ENCODE peak calls at places on chromosomes 12 and 14, in four cellular contexts. One of them, this sample, is unnamed.

GRCh38 chr12:99020871-99021270 is 375.8 kb downstream of the APAF1 start:
- DNase-seq in GM13976: no peak
- DNase-seq in AG10803: no peak
- DNase-seq in neural crest cell: no peak
- DNase-seq in this sample: no peak

GRCh38 chr14:38208825-38209562 is 1.3 kb downstream of the SSTR1 start:
- DNase-seq in GM13976: peak; percentile 11
- DNase-seq in AG10803: peak; percentile 83
- DNase-seq in neural crest cell: no peak
- DNase-seq in this sample: no peak

GRCh38 chr12:50505945-50506344 is 1.2 kb downstream of the DIP2B start:
- DNase-seq in GM13976: no peak
- DNase-seq in AG10803: no peak
- DNase-seq in neural crest cell: no peak
- DNase-seq in this sample: peak; percentile 34

GRCh38 chr14:31038521-31039166 is 12.5 kb upstream of the STRN3 start:
- DNase-seq in GM13976: no peak
- DNase-seq in AG10803: no peak
- DNase-seq in neural crest cell: no peak
- DNase-seq in this sample: no peak

GRCh38 chr14:76877871-76878270 is 51.7 kb downstream of the LRRC74A start:
- DNase-seq in GM13976: no peak
- DNase-seq in AG10803: no peak
- DNase-seq in neural crest cell: no peak
- DNase-seq in this sample: no peak

GRCh38 chr12:109795023-109795422 is 38.2 kb downstream of the TRPV4 start:
- DNase-seq in GM13976: no peak
- DNase-seq in AG10803: peak; percentile 42
- DNase-seq in neural crest cell: no peak
- DNase-seq in this sample: no peak

GRCh38 chr12:85805654-85806053 is 30.6 kb downstream of the RASSF9 start:
- DNase-seq in GM13976: no peak
- DNase-seq in AG10803: peak; percentile 69
- DNase-seq in neural crest cell: no peak
- DNase-seq in this sample: no peak

GRCh38 chr14:25953532-25954144 is 644.2 kb downstream of the NOVA1 start:
- DNase-seq in GM13976: no peak
- DNase-seq in AG10803: no peak
- DNase-seq in neural crest cell: no peak
- DNase-seq in this sample: no peak

GRCh38 chr14:77063581-77064289 is 34.3 kb upstream of the CIPC start:
- DNase-seq in GM13976: no peak
- DNase-seq in AG10803: no peak
- DNase-seq in neural crest cell: no peak
- DNase-seq in this sample: no peak

GRCh38 chr12:49413010-49413409 is 45.7 kb downstream of the SPATS2 start:
- DNase-seq in GM13976: no peak
- DNase-seq in AG10803: peak; percentile 29
- DNase-seq in neural crest cell: no peak
- DNase-seq in this sample: no peak

GRCh38 chr12:115160290-115161108 is 476.5 kb upstream of the TBX3 start:
- DNase-seq in GM13976: no peak
- DNase-seq in AG10803: no peak
- DNase-seq in neural crest cell: no peak
- DNase-seq in this sample: no peak

GRCh38 chr12:16421806-16422205 is 74.4 kb downstream of the MGST1 start:
- DNase-seq in GM13976: no peak
- DNase-seq in AG10803: peak; percentile 33
- DNase-seq in neural crest cell: no peak
- DNase-seq in this sample: no peak

GRCh38 chr14:31118892-31119291 is 88.7 kb downstream of the HECTD1 start:
- DNase-seq in GM13976: no peak
- DNase-seq in AG10803: peak; percentile 15
- DNase-seq in neural crest cell: no peak
- DNase-seq in this sample: no peak

GRCh38 chr14:75147423-75148071 is 20.7 kb upstream of the NEK9 start:
- DNase-seq in GM13976: no peak
- DNase-seq in AG10803: peak; percentile 88
- DNase-seq in neural crest cell: peak; percentile 40
- DNase-seq in this sample: no peak

GRCh38 chr12:122994781-122995502 is 14.5 kb downstream of the ARL6IP4 start:
- DNase-seq in GM13976: no peak
- DNase-seq in AG10803: no peak
- DNase-seq in neural crest cell: no peak
- DNase-seq in this sample: no peak

GRCh38 chr12:94207467-94208432 is 59.4 kb downstream of the PLXNC1 start:
- DNase-seq in GM13976: peak; percentile 73
- DNase-seq in AG10803: no peak
- DNase-seq in neural crest cell: no peak
- DNase-seq in this sample: peak; percentile 81

GRCh38 chr12:130951636-130952035 is 2.1 kb upstream of the ADGRD1 start:
- DNase-seq in GM13976: no peak
- DNase-seq in AG10803: no peak
- DNase-seq in neural crest cell: no peak
- DNase-seq in this sample: no peak

GRCh38 chr14:31128601-31129526 is 78.7 kb downstream of the HECTD1 start:
- DNase-seq in GM13976: peak; percentile 19
- DNase-seq in AG10803: no peak
- DNase-seq in neural crest cell: no peak
- DNase-seq in this sample: no peak

GRCh38 chr12:85280138-85280983 is at the start of gene ALX1:
- DNase-seq in GM13976: peak; percentile 36
- DNase-seq in AG10803: peak; percentile 6
- DNase-seq in neural crest cell: peak; percentile 67
- DNase-seq in this sample: no peak

GRCh38 chr12:53500119-53500775 is 836 bp upstream of the TARBP2 start:
- DNase-seq in GM13976: no peak
- DNase-seq in AG10803: peak; percentile 86
- DNase-seq in neural crest cell: no peak
- DNase-seq in this sample: no peak

GRCh38 chr12:26791328-26791791 is 41.6 kb downstream of the ITPR2 start:
- DNase-seq in GM13976: no peak
- DNase-seq in AG10803: peak; percentile 77
- DNase-seq in neural crest cell: no peak
- DNase-seq in this sample: no peak

GRCh38 chr12:50415899-50416479 is 15.3 kb downstream of the LARP4 start:
- DNase-seq in GM13976: no peak
- DNase-seq in AG10803: no peak
- DNase-seq in neural crest cell: no peak
- DNase-seq in this sample: no peak

GRCh38 chr14:101465795-101466448 is 95.4 kb upstream of the DIO3 start:
- DNase-seq in GM13976: no peak
- DNase-seq in AG10803: no peak
- DNase-seq in neural crest cell: no peak
- DNase-seq in this sample: no peak

GRCh38 chr12:77493311-77493710 is 337.4 kb upstream of the NAV3 start:
- DNase-seq in GM13976: no peak
- DNase-seq in AG10803: peak; percentile 19
- DNase-seq in neural crest cell: no peak
- DNase-seq in this sample: no peak

GRCh38 chr12:48177985-48178384 is 5.5 kb upstream of the CCDC184 start:
- DNase-seq in GM13976: no peak
- DNase-seq in AG10803: no peak
- DNase-seq in neural crest cell: no peak
- DNase-seq in this sample: no peak

GRCh38 chr12:107339932-107340331 is 246.6 kb upstream of the CRY1 start:
- DNase-seq in GM13976: no peak
- DNase-seq in AG10803: no peak
- DNase-seq in neural crest cell: no peak
- DNase-seq in this sample: no peak

GRCh38 chr14:102907980-102908730 is 14.3 kb upstream of the AMN start:
- DNase-seq in GM13976: no peak
- DNase-seq in AG10803: no peak
- DNase-seq in neural crest cell: no peak
- DNase-seq in this sample: peak; percentile 27

GRCh38 chr12:121653999-121654398 is 15.5 kb downstream of the MORN3 start:
- DNase-seq in GM13976: no peak
- DNase-seq in AG10803: no peak
- DNase-seq in neural crest cell: no peak
- DNase-seq in this sample: no peak

GRCh38 chr12:68915055-68915454 is 17.9 kb downstream of the CPM start:
- DNase-seq in GM13976: no peak
- DNase-seq in AG10803: peak; percentile 95
- DNase-seq in neural crest cell: no peak
- DNase-seq in this sample: no peak

GRCh38 chr12:124709722-124710656 is 142.6 kb upstream of the NCOR2 start:
- DNase-seq in GM13976: no peak
- DNase-seq in AG10803: peak; percentile 94
- DNase-seq in neural crest cell: no peak
- DNase-seq in this sample: no peak
- TF ChIP-seq CTCF in GM13976: no peak
- TF ChIP-seq CTCF in AG10803: peak; percentile 67
- TF ChIP-seq CTCF in neural crest cell: peak; percentile 18
- TF ChIP-seq CTCF in this sample: no peak

DNA sequence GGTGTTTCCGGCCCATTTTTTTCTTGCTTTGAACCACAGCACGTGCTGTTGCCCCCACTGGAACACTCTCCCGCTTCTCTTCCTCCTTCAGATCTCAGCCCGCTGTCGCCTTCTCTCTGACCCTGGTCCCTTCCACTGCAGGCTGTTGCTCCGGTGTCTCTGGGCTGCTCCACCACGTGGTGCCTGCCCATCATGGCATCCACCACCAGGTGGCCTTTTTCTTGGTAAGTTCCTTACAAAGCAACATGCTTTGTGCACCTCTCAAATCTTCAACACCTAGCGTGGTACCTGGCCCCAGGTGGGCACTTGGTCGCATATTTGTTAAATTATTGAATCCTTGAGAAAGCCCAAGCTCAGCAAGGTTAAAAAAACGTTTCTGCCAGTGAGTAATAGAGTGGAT is 19.1 kb downstream of the TUNAR start:
- DNase-seq in GM13976: peak; percentile 53
- DNase-seq in AG10803: no peak
- DNase-seq in neural crest cell: no peak
- DNase-seq in this sample: peak; percentile 47
- TF ChIP-seq CTCF in GM13976: no peak
- TF ChIP-seq CTCF in AG10803: peak; percentile 10
- TF ChIP-seq CTCF in neural crest cell: peak; percentile 53
- TF ChIP-seq CTCF in this sample: peak; percentile 26

GRCh38 chr12:87667378-87667777 is 361.8 kb downstream of the C12orf50 start:
- DNase-seq in GM13976: no peak
- DNase-seq in AG10803: peak; percentile 16
- DNase-seq in neural crest cell: no peak
- DNase-seq in this sample: no peak
- TF ChIP-seq CTCF in GM13976: no peak
- TF ChIP-seq CTCF in AG10803: no peak
- TF ChIP-seq CTCF in neural crest cell: no peak
- TF ChIP-seq CTCF in this sample: peak; percentile 24

GRCh38 chr14:54773171-54774006 is 129.2 kb downstream of the GCH1 start:
- DNase-seq in GM13976: peak; percentile 82
- DNase-seq in AG10803: peak; percentile 99
- DNase-seq in neural crest cell: peak; percentile 57
- DNase-seq in this sample: peak; percentile 84
- TF ChIP-seq CTCF in GM13976: peak; percentile 29
- TF ChIP-seq CTCF in AG10803: peak; percentile 80
- TF ChIP-seq CTCF in neural crest cell: peak; percentile 72
- TF ChIP-seq CTCF in this sample: peak; percentile 46

DNA sequence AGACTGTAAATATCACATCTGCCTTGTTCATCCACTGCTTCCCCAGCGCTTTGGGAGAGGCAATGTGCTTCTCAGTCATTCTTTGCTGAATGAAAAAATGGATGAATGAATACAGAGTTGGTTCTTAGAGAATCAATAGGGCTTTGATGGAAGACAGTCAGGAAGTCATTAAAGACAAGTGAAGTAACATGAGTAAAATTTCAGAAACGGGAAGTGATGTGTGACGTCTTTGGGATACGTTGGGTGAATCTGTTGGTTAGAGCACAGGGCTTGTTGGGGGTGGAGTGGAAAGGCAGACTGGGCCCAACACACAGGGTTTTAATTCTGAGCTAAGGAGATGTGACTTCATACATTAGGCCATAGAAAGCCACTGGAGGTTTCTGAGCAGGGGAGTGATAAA is 39.0 kb upstream of the NRXN3 start:
- DNase-seq in GM13976: no peak
- DNase-seq in AG10803: no peak
- DNase-seq in neural crest cell: no peak
- DNase-seq in this sample: no peak
- TF ChIP-seq CTCF in GM13976: no peak
- TF ChIP-seq CTCF in AG10803: no peak
- TF ChIP-seq CTCF in neural crest cell: no peak
- TF ChIP-seq CTCF in this sample: no peak

DNA sequence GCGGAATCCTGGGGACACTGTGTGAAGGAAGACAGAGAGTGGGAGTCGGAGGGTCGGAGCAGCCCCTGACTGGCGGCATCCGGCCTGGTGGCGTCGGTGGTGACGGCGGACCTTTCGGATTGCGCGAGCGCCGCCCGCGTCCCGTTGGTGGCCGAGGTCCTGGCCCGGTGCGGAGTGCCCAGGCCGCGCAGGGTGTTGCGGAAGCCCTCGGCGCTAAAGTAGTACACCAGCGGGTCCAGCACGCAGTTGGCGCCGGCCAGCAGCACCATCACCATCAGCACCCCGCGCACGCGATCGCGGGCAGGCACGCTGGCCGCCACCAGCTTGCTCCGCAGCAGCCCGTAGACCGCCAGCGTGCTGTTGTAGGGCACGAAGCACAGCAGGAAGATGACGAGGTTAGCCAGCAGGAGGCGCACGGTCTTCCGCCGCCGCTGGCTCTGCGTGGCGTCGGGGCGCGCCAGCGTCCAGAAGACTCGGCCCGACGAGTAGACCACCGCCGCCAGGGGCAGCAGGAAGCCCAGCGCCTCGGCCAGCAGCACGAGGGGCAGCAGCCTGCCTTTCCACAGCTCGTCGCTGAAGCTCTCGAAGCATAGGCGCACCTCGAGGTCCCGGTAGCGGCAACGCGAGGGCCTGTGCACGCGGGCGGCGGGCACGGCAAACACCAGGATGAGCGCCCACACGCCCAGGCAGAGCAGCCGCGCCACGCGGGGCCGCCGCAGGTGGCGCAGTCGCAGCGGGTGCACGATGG is 13.1 kb upstream of the CHD4 start:
- DNase-seq in GM13976: no peak
- DNase-seq in AG10803: peak; percentile 44
- DNase-seq in neural crest cell: peak; percentile 53
- DNase-seq in this sample: peak; percentile 76
- TF ChIP-seq CTCF in GM13976: no peak
- TF ChIP-seq CTCF in AG10803: peak; percentile 54
- TF ChIP-seq CTCF in neural crest cell: peak; percentile 74
- TF ChIP-seq CTCF in this sample: peak; percentile 51

GRCh38 chr12:104275689-104276088 is 27.9 kb upstream of the EID3 start:
- DNase-seq in GM13976: no peak
- DNase-seq in AG10803: no peak
- DNase-seq in neural crest cell: no peak
- DNase-seq in this sample: no peak
- TF ChIP-seq CTCF in GM13976: no peak
- TF ChIP-seq CTCF in AG10803: no peak
- TF ChIP-seq CTCF in neural crest cell: no peak
- TF ChIP-seq CTCF in this sample: no peak

This sample was measured in GM13977.